ENCODE peak calls at places on chromosomes 7 and 10, in ten cellular contexts. R, T, S, C, E, M, G, V, B and Y are unnamed samples.

GRCh38 chr10:6958723-6959122 is 378.6 kb upstream of the PRKCQ start:
- DNase-seq in G (no peak), R (no peak), B (no peak), V (no peak), M (no peak), S (no peak), C (no peak), T (no peak), E (no peak), Y (no peak)

GRCh38 chr7:79504607-79505389 is 51.3 kb upstream of the MAGI2 start:
- DNase-seq in C (no peak), V (no peak), R (no peak), G (peak), B (no peak), E (peak), T (no peak), S (peak), M (no peak), Y (no peak)

GRCh38 chr10:33120275-33120674 is 162.2 kb upstream of the ITGB1 start:
- DNase-seq in E (no peak), G (no peak), B (no peak), C (no peak), T (no peak), V (no peak), S (no peak), R (no peak), M (no peak), Y (no peak)

GRCh38 chr10:116704926-116705325 is 37.4 kb downstream of the HSPA12A start:
- DNase-seq in T (no peak), G (no peak), M (no peak), V (peak), S (no peak), C (no peak), B (no peak), E (no peak), R (no peak), Y (no peak)

GRCh38 chr7:98286093-98286525 is 4.6 kb downstream of the BRI3 start:
- DNase-seq in S (peak), G (peak), R (peak), E (peak), T (peak), C (peak), M (peak), B (no peak), V (peak), Y (peak)

GRCh38 chr10:133257489-133258065 is 19.1 kb downstream of the ADAM8 start:
- DNase-seq in R (peak), T (peak), E (no peak), M (peak), S (peak), B (no peak), C (peak), V (peak), G (no peak), Y (peak)

GRCh38 chr7:114370177-114370576 is 44.4 kb upstream of the FOXP2 start:
- DNase-seq in R (no peak), S (no peak), T (no peak), E (no peak), G (no peak), V (no peak), B (no peak), M (no peak), C (no peak), Y (no peak)

GRCh38 chr10:1601371-1601906 is 135.9 kb downstream of the ADARB2 start:
- DNase-seq in R (no peak), G (no peak), V (no peak), C (no peak), B (no peak), E (no peak), T (no peak), M (no peak), S (no peak), Y (no peak)

GRCh38 chr10:89129850-89130396 is 77.2 kb downstream of the CH25H start:
- DNase-seq in T (peak), V (peak), C (peak), M (no peak), E (no peak), R (peak), B (no peak), G (peak), S (no peak), Y (peak)

GRCh38 chr10:127012769-127013152 is 107.5 kb downstream of the DOCK1 start:
- DNase-seq in S (no peak), E (peak), V (peak), R (peak), C (no peak), B (no peak), G (no peak), M (no peak), T (peak), Y (no peak)

GRCh38 chr10:35822316-35822715 is 180.2 kb upstream of the FZD8 start:
- DNase-seq in B (no peak), R (peak), V (peak), T (peak), E (no peak), C (peak), G (peak), S (peak), M (no peak), Y (peak)

GRCh38 chr10:97273700-97274099 is 18.7 kb downstream of the ARHGAP19 start:
- DNase-seq in T (no peak), C (no peak), G (no peak), M (no peak), S (no peak), B (no peak), R (no peak), V (no peak), E (no peak), Y (no peak)

GRCh38 chr10:31304261-31304970 is 14.6 kb upstream of the ZEB1 start:
- DNase-seq in T (no peak), S (no peak), E (no peak), R (no peak), B (no peak), C (no peak), G (peak), M (no peak), V (no peak), Y (no peak)

GRCh38 chr10:84743483-84743882 is 415.1 kb downstream of the CCSER2 start:
- DNase-seq in T (no peak), S (peak), E (peak), C (no peak), M (no peak), V (no peak), B (no peak), R (no peak), G (no peak), Y (peak)

GRCh38 chr7:66556549-66557213 is 72.0 kb upstream of the KCTD7 start:
- DNase-seq in R (no peak), T (no peak), G (no peak), E (no peak), M (no peak), B (no peak), S (no peak), C (no peak), V (no peak), Y (no peak)

GRCh38 chr10:95964786-95965185 is 57.0 kb downstream of the CC2D2B start:
- DNase-seq in B (no peak), R (no peak), G (no peak), M (no peak), C (no peak), S (no peak), E (no peak), T (no peak), V (no peak), Y (no peak)

GRCh38 chr10:90887555-90887954 is 15.8 kb downstream of the RPP30 start:
- DNase-seq in R (no peak), V (no peak), E (no peak), M (no peak), C (no peak), T (no peak), B (no peak), G (no peak), S (peak), Y (no peak)

GRCh38 chr7:116951366-116952292 is 1.7 kb upstream of the ST7 start:
- DNase-seq in R (peak), G (no peak), E (peak), M (no peak), V (no peak), C (no peak), T (no peak), B (no peak), S (no peak), Y (no peak)

GRCh38 chr10:11006428-11006825 is 11.2 kb upstream of the CELF2 start:
- DNase-seq in C (no peak), M (no peak), T (no peak), B (no peak), G (no peak), R (no peak), S (no peak), V (no peak), E (no peak), Y (no peak)

GRCh38 chr10:49113741-49114141 is 1.6 kb downstream of the VSTM4 start:
- DNase-seq in B (no peak), S (no peak), R (no peak), E (no peak), C (no peak), T (no peak), V (no peak), G (peak), M (no peak), Y (no peak)

GRCh38 chr7:70646551-70647248 is 485.2 kb upstream of the GALNT17 start:
- DNase-seq in S (no peak), T (no peak), R (no peak), E (no peak), V (no peak), C (no peak), B (no peak), M (no peak), G (no peak), Y (no peak)

GRCh38 chr10:29736325-29737208 is 101.8 kb upstream of the SVIL start:
- DNase-seq in G (peak), C (peak), S (peak), T (peak), V (peak), B (no peak), R (peak), E (no peak), M (peak), Y (no peak)

GRCh38 chr7:5357951-5358350 is 65.7 kb downstream of the TNRC18 start:
- DNase-seq in G (no peak), T (no peak), B (no peak), R (no peak), E (no peak), V (no peak), M (no peak), S (no peak), C (no peak), Y (no peak)

GRCh38 chr10:113060221-113061053 is 110.4 kb downstream of the TCF7L2 start:
- DNase-seq in M (no peak), S (no peak), T (peak), B (no peak), V (peak), G (no peak), R (peak), C (peak), E (no peak), Y (peak)

GRCh38 chr7:93894426-93894825 is 3.9 kb upstream of the TFPI2 start:
- DNase-seq in C (no peak), M (no peak), B (no peak), E (no peak), S (no peak), G (no peak), V (no peak), T (no peak), R (no peak), Y (no peak)

GRCh38 chr10:58384536-58384998 is 643 bp upstream of the TFAM start:
- DNase-seq in T (no peak), R (no peak), M (no peak), C (no peak), S (peak), B (no peak), G (no peak), V (no peak), E (no peak), Y (no peak)

GRCh38 chr10:29804025-29804852 is 169.5 kb upstream of the SVIL start:
- DNase-seq in V (peak), M (no peak), T (peak), E (peak), G (peak), S (peak), R (no peak), B (no peak), C (peak), Y (peak)

GRCh38 chr10:132551093-132551807 is 13.7 kb downstream of the INPP5A start:
- DNase-seq in R (no peak), T (no peak), E (no peak), G (no peak), B (no peak), C (peak), V (no peak), M (peak), S (no peak), Y (peak)

GRCh38 chr10:23344251-23344841 is at the start of gene C10orf67:
- DNase-seq in T (peak), S (peak), B (no peak), E (no peak), V (peak), R (peak), C (no peak), M (peak), G (peak), Y (no peak)

GRCh38 chr7:25963733-25964132 is 188.3 kb upstream of the NFE2L3 start:
- DNase-seq in T (no peak), G (no peak), V (peak), C (no peak), S (no peak), M (no peak), E (no peak), B (no peak), R (no peak), Y (no peak)

GRCh38 chr10:16816830-16817124 is 447 bp downstream of the RSU1 start:
- DNase-seq in E (no peak), M (no peak), V (no peak), G (peak), T (no peak), B (no peak), S (no peak), R (peak), C (no peak), Y (no peak)

GRCh38 chr7:65509368-65510186 is 135.9 kb downstream of the ZNF92 start:
- DNase-seq in C (peak), S (no peak), E (no peak), T (peak), V (no peak), G (no peak), M (peak), B (no peak), R (peak), Y (peak)

GRCh38 chr10:64463406-64463805 is 942.2 kb downstream of the REEP3 start:
- DNase-seq in S (no peak), B (no peak), G (no peak), R (no peak), C (no peak), T (no peak), E (no peak), M (no peak), V (no peak), Y (no peak)

GRCh38 chr10:26574783-26575182 is 122.7 kb upstream of the PDSS1 start:
- DNase-seq in R (no peak), G (no peak), V (no peak), E (no peak), S (no peak), C (no peak), M (no peak), T (no peak), B (no peak), Y (no peak)

GRCh38 chr7:55964261-55964801 is at the start of gene NIPSNAP2:
- DNase-seq in R (peak), M (no peak), B (no peak), V (peak), T (peak), G (peak), E (peak), S (peak), C (peak), Y (peak)

GRCh38 chr10:127346604-127347003 is 150.2 kb upstream of the INSYN2A start:
- DNase-seq in G (no peak), T (no peak), C (no peak), R (no peak), V (no peak), E (no peak), S (no peak), M (no peak), B (no peak), Y (no peak)

GRCh38 chr10:120437541-120437940 is 19.5 kb upstream of the PLPP4 start:
- DNase-seq in T (no peak), V (no peak), B (no peak), R (no peak), M (no peak), S (no peak), G (no peak), E (no peak), C (no peak), Y (no peak)

GRCh38 chr7:1948887-1949680 is 279.0 kb downstream of the ELFN1 start:
- DNase-seq in C (peak), G (no peak), B (no peak), R (no peak), V (peak), E (no peak), M (peak), S (no peak), T (no peak), Y (no peak)

GRCh38 chr10:102868976-102869289 is 337 bp upstream of the AS3MT start:
- DNase-seq in G (no peak), B (no peak), V (no peak), T (no peak), M (no peak), S (no peak), C (no peak), R (no peak), E (no peak), Y (no peak)

GRCh38 chr10:102863660-102864059 is 5.6 kb upstream of the AS3MT start:
- DNase-seq in E (no peak), T (no peak), C (no peak), B (no peak), V (no peak), M (no peak), S (no peak), R (no peak), G (no peak), Y (no peak)

GRCh38 chr10:102870221-102870620 is 951 bp downstream of the AS3MT start:
- DNase-seq in G (no peak), V (no peak), E (no peak), R (no peak), B (no peak), C (no peak), S (no peak), T (no peak), M (no peak), Y (no peak)

GRCh38 chr10:102865620-102866019 is 3.6 kb upstream of the AS3MT start:
- DNase-seq in G (no peak), B (no peak), C (no peak), E (no peak), M (no peak), S (no peak), V (no peak), T (no peak), R (no peak), Y (no peak)

GRCh38 chr10:102869290-102870198 is at the start of gene AS3MT:
- DNase-seq in T (peak), M (peak), G (no peak), S (peak), E (no peak), C (peak), B (no peak), R (peak), V (peak), Y (peak)
- TF ChIP-seq POLR2A in T (no peak), M (no peak), G (no peak), S (no peak), E (no peak), C (no peak), B (no peak), R (no peak), V (peak), Y (no peak)

GRCh38 chr10:43402880-43403452 is 6.0 kb downstream of the HNRNPF start:
- DNase-seq in R (no peak), S (no peak), C (no peak), B (no peak), V (no peak), T (no peak), E (no peak), G (no peak), M (no peak), Y (no peak)

GRCh38 chr10:43401627-43402026 is 7.4 kb downstream of the HNRNPF start:
- DNase-seq in T (no peak), S (no peak), G (no peak), V (no peak), E (no peak), R (no peak), B (no peak), C (no peak), M (no peak), Y (no peak)

GRCh38 chr10:43402176-43402575 is 6.8 kb downstream of the HNRNPF start:
- DNase-seq in S (no peak), G (no peak), M (no peak), C (no peak), T (no peak), V (no peak), E (no peak), B (no peak), R (no peak), Y (no peak)

GRCh38 chr10:43404675-43405221 is 4.2 kb downstream of the HNRNPF start:
- DNase-seq in G (no peak), E (no peak), M (no peak), R (no peak), T (no peak), B (no peak), C (no peak), S (no peak), V (no peak), Y (peak)

GRCh38 chr10:43403911-43404674 is 4.9 kb downstream of the HNRNPF start:
- DNase-seq in V (no peak), R (no peak), T (no peak), G (no peak), C (no peak), B (no peak), M (no peak), E (no peak), S (no peak), Y (no peak)
- H3K4me3 ChIP-seq in V (no peak), R (no peak), T (no peak), G (no peak), C (no peak), B (no peak), M (peak), E (peak), S (peak), Y (peak)

GRCh38 chr7:101020444-101020843 is 563 bp downstream of the MUC17 start:
- DNase-seq in T (no peak), C (no peak), R (no peak), G (no peak), E (no peak), S (no peak), M (no peak), V (no peak), B (no peak), Y (no peak)

GRCh38 chr7:101015626-101016025 is 4.3 kb upstream of the MUC17 start:
- DNase-seq in M (no peak), E (no peak), T (no peak), V (no peak), B (no peak), S (no peak), R (no peak), C (no peak), G (no peak), Y (no peak)

GRCh38 chr7:101021703-101022102 is 1.8 kb downstream of the MUC17 start:
- DNase-seq in M (no peak), S (peak), C (no peak), E (no peak), V (no peak), T (no peak), G (no peak), R (no peak), B (no peak), Y (no peak)

GRCh38 chr7:101017099-101017777 is 2.6 kb upstream of the MUC17 start:
- DNase-seq in V (peak), T (peak), C (peak), R (peak), E (no peak), S (peak), B (no peak), G (peak), M (peak), Y (peak)

GRCh38 chr7:101018271-101019167 is 1.4 kb upstream of the MUC17 start:
- DNase-seq in E (no peak), S (peak), V (no peak), R (no peak), B (no peak), T (no peak), C (no peak), G (no peak), M (no peak), Y (peak)
- TF ChIP-seq POLR2A in E (no peak), S (no peak), V (no peak), R (no peak), B (no peak), T (no peak), C (no peak), G (no peak), M (no peak), Y (no peak)

GRCh38 chr7:134948736-134949135 is 37.6 kb upstream of the AGBL3 start:
- DNase-seq in M (no peak), S (peak), C (no peak), G (peak), V (no peak), B (no peak), E (no peak), T (no peak), R (no peak), Y (no peak)
- H3K4me3 ChIP-seq in M (no peak), S (no peak), C (no peak), G (no peak), V (no peak), B (no peak), E (no peak), T (no peak), R (no peak), Y (no peak)

GRCh38 chr7:151226875-151227782 is at the start of gene ABCF2:
- DNase-seq in M (peak), E (peak), G (peak), R (peak), B (peak), S (peak), C (peak), T (peak), V (peak), Y (peak)
- TF ChIP-seq POLR2A in M (peak), E (peak), G (peak), R (no peak), B (peak), S (peak), C (peak), T (no peak), V (peak), Y (peak)